ENCODE peak calls at places on chromosomes 1 and 21, in seven cellular contexts. V is H1, S is H9, U is neuronal stem cell, C is mesenchymal stem cell, O is mesendoderm, Q is trophoblast cell. L is an unnamed sample.

GRCh38 chr1:199353906-199354305 is 673.6 kb upstream of the NR5A2 start:
- DNase-seq in Q (no peak), C (no peak), U (no peak), V (no peak), O (no peak), S (no peak), L (no peak)

GRCh38 chr1:23910553-23911246 is 2.5 kb downstream of the CNR2 start:
- DNase-seq in U (no peak), Q (no peak), O (no peak), C (no peak), V (no peak), S (no peak), L (no peak)

GRCh38 chr1:180800945-180801344 is 111.8 kb upstream of the KIAA1614 start:
- DNase-seq in Q (no peak), U (no peak), S (no peak), V (no peak), C (no peak), O (no peak), L (no peak)

GRCh38 chr1:199725002-199725401 is 302.5 kb upstream of the NR5A2 start:
- DNase-seq in O (no peak), Q (no peak), V (no peak), U (no peak), S (no peak), C (no peak), L (no peak)

GRCh38 chr1:54978528-54979326 is 1.7 kb upstream of the TMEM61 start:
- DNase-seq in U (no peak), V (no peak), Q (no peak), C (no peak), O (no peak), S (no peak), L (no peak)

GRCh38 chr1:7552402-7552801 is 218.7 kb upstream of the VAMP3 start:
- DNase-seq in Q (no peak), V (no peak), C (peak), U (no peak), S (no peak), O (no peak), L (peak)

GRCh38 chr1:174969977-174970376 is 29.8 kb upstream of the CACYBP start:
- DNase-seq in C (no peak), V (no peak), U (no peak), O (no peak), S (no peak), Q (no peak), L (no peak)

GRCh38 chr1:52672946-52673345 is 25.2 kb downstream of the COA7 start:
- DNase-seq in Q (no peak), C (no peak), V (no peak), U (no peak), S (no peak), O (no peak), L (no peak)

GRCh38 chr1:214318356-214318755 is 37.4 kb downstream of the SMYD2 start:
- DNase-seq in Q (no peak), O (no peak), S (no peak), U (no peak), C (peak), V (peak), L (no peak)

GRCh38 chr1:17948594-17948993 is 159.0 kb upstream of the IGSF21 start:
- DNase-seq in O (no peak), V (no peak), C (no peak), U (peak), Q (no peak), S (no peak), L (no peak)

GRCh38 chr1:16021681-16022080 is at the start of gene CLCNKA:
- DNase-seq in V (no peak), O (no peak), U (no peak), C (no peak), S (no peak), Q (no peak), L (no peak)

GRCh38 chr1:150562384-150563339 is 13.5 kb downstream of the ADAMTSL4 start:
- DNase-seq in O (no peak), U (no peak), C (peak), V (no peak), S (peak), Q (peak), L (no peak)

GRCh38 chr1:209012443-209013196 is 570.9 kb upstream of the CAMK1G start:
- DNase-seq in S (no peak), C (no peak), Q (no peak), O (no peak), V (no peak), U (no peak), L (no peak)

GRCh38 chr1:226877669-226878068 is 7.3 kb downstream of the PSEN2 start:
- DNase-seq in U (no peak), S (no peak), Q (no peak), V (no peak), O (no peak), C (no peak), L (no peak)

GRCh38 chr1:22452401-22452963 is 831 bp downstream of the ZBTB40 start:
- DNase-seq in O (no peak), C (no peak), Q (peak), V (no peak), S (no peak), U (no peak), L (peak)

GRCh38 chr1:162627662-162628296 is 4.5 kb upstream of the DDR2 start:
- DNase-seq in O (peak), S (no peak), V (no peak), C (no peak), Q (peak), U (no peak), L (peak)

GRCh38 chr21:35509004-35509704 is 460.1 kb upstream of the RUNX1 start:
- DNase-seq in C (peak), S (no peak), O (no peak), V (no peak), Q (no peak), U (no peak), L (no peak)

GRCh38 chr1:235327559-235328270 is at the start of gene ARID4B:
- DNase-seq in U (no peak), V (peak), C (peak), Q (no peak), S (no peak), O (no peak), L (no peak)

GRCh38 chr21:43211085-43212071 is 42.6 kb downstream of the CRYAA start:
- DNase-seq in V (no peak), C (no peak), S (peak), O (peak), U (no peak), Q (no peak), L (no peak)

GRCh38 chr1:215992620-215993019 is 425.5 kb downstream of the KCTD3 start:
- DNase-seq in U (peak), V (no peak), C (peak), O (peak), S (no peak), Q (peak), L (peak)

GRCh38 chr1:83692524-83693336 is 306.2 kb downstream of the TTLL7 start:
- DNase-seq in S (peak), Q (peak), U (peak), O (peak), V (peak), C (peak), L (peak)

GRCh38 chr1:159040206-159040605 is 30.5 kb downstream of the IFI16 start:
- DNase-seq in Q (peak), C (peak), U (no peak), V (no peak), S (no peak), O (no peak), L (peak)

GRCh38 chr1:161113915-161114314 is 3.9 kb downstream of the PFDN2 start:
- DNase-seq in S (no peak), C (no peak), Q (no peak), U (no peak), V (no peak), O (no peak), L (no peak)

GRCh38 chr1:115052454-115053083 is 22.9 kb downstream of the TSHB start:
- DNase-seq in O (peak), C (peak), Q (peak), U (peak), S (peak), V (peak), L (peak)

GRCh38 chr1:152107289-152107983 is 7.8 kb downstream of the TCHH start:
- DNase-seq in V (peak), Q (no peak), U (no peak), C (no peak), S (peak), O (peak), L (no peak)

GRCh38 chr1:14189381-14189780 is 409.1 kb upstream of the KAZN start:
- DNase-seq in Q (peak), C (no peak), S (no peak), O (no peak), U (no peak), V (no peak), L (no peak)

GRCh38 chr1:1067284-1068076 is 6.6 kb downstream of the RNF223 start:
- DNase-seq in U (no peak), O (no peak), C (no peak), V (no peak), S (no peak), Q (peak), L (no peak)

GRCh38 chr21:46626536-46627302 is 8.8 kb upstream of the PRMT2 start:
- DNase-seq in C (no peak), S (no peak), Q (peak), V (no peak), O (no peak), U (no peak), L (no peak)

GRCh38 chr1:55214214-55214902 is 806 bp downstream of the USP24 start:
- DNase-seq in O (peak), S (peak), Q (no peak), U (peak), C (peak), V (peak), L (no peak)

GRCh38 chr1:193115629-193116227 is 6.1 kb upstream of the CDC73 start:
- DNase-seq in V (no peak), Q (peak), U (no peak), C (peak), S (no peak), O (peak), L (peak)

GRCh38 chr1:55143686-55144085 is 71.5 kb downstream of the USP24 start:
- DNase-seq in Q (peak), O (peak), S (peak), C (no peak), V (no peak), U (no peak), L (no peak)

GRCh38 chr1:195663549-195664280 is 944.5 kb downstream of the KCNT2 start:
- DNase-seq in O (peak), S (no peak), Q (peak), V (no peak), U (no peak), C (peak), L (peak)

GRCh38 chr1:6638226-6638625 is 13.6 kb downstream of the THAP3 start:
- DNase-seq in O (no peak), V (no peak), S (no peak), U (no peak), Q (no peak), C (no peak), L (peak)

GRCh38 chr1:24745711-24746582 is 700 bp downstream of the CLIC4 start:
- DNase-seq in V (no peak), U (no peak), S (no peak), Q (peak), C (peak), O (peak), L (peak)

GRCh38 chr1:201877877-201878339 is 10.8 kb upstream of the SHISA4 start:
- DNase-seq in O (peak), U (peak), Q (peak), C (peak), V (peak), S (no peak), L (peak)

GRCh38 chr1:110502402-110502801 is 16.6 kb downstream of the KCNA10 start:
- DNase-seq in O (no peak), Q (peak), C (no peak), U (no peak), S (no peak), V (no peak), L (no peak)
- H2BK120ac ChIP-seq in O (no peak), Q (no peak), C (no peak), U (no peak), S (no peak), V (no peak), L (no peak)

GRCh38 chr1:213264534-213264933 is 213.5 kb downstream of the RPS6KC1 start:
- DNase-seq in U (no peak), C (no peak), O (no peak), S (no peak), V (no peak), Q (no peak), L (no peak)

GRCh38 chr1:213256438-213257087 is 205.5 kb downstream of the RPS6KC1 start:
- DNase-seq in V (no peak), U (no peak), C (no peak), Q (no peak), S (no peak), O (no peak), L (no peak)

DNA sequence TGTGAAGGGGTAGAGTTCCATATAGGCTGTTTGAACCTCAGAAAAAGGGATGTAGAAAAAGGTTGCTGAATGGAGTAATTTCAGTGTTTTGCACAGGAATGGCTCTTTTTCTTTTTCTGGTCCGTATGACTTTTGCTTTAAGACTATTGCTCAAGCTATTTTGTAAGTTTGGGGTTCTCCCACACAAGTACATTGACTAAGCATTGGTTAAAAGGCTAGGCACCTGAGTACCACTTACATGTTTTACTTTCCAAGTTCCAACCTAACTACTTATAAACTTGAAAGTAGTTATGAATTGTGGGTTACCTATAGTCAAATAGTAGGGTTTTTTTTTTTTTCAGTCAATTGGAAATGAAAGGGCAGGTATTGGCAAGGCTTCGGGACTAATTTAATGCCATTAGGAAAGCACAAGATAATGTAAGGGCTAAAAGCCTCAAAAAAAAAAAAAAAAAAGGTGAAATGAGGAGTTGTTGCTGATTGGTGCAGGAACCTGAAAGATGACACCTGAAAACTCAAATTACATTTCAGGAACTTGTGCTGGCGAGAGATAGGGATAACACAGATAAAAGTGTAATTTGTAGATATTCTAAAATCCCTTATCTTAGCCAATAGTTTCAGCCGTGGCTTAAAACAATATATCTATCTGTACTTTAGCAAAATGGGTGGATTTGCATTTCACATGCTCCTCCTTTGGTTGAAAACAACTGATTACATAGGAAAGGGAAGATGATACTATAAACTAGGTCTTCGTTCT is 209.5 kb downstream of the RPS6KC1 start:
- DNase-seq in Q (no peak), U (no peak), V (no peak), C (no peak), S (no peak), O (peak), L (no peak)
- H2BK120ac ChIP-seq in Q (no peak), U (no peak), V (no peak), C (no peak), S (no peak), O (no peak), L (no peak)

GRCh38 chr1:228318823-228319241 is 87.8 kb downstream of the TRIM11 start:
- DNase-seq in S (no peak), Q (no peak), C (no peak), V (no peak), U (no peak), O (no peak), L (no peak)

GRCh38 chr1:228317411-228317828 is 89.2 kb downstream of the TRIM11 start:
- DNase-seq in O (no peak), U (no peak), V (no peak), S (no peak), C (no peak), Q (no peak), L (no peak)

GRCh38 chr1:228316589-228317387 is 89.8 kb downstream of the TRIM11 start:
- DNase-seq in S (peak), C (no peak), O (no peak), U (no peak), Q (peak), V (no peak), L (no peak)

GRCh38 chr1:228319352-228320088 is 87.1 kb downstream of the TRIM11 start:
- DNase-seq in V (no peak), O (no peak), Q (no peak), S (no peak), C (no peak), U (no peak), L (no peak)

GRCh38 chr1:228317891-228318810 is 88.5 kb downstream of the TRIM11 start:
- DNase-seq in U (no peak), O (no peak), V (no peak), Q (no peak), C (no peak), S (no peak), L (no peak)
- H2BK120ac ChIP-seq in U (no peak), O (no peak), V (no peak), Q (no peak), C (no peak), S (no peak), L (no peak)

DNA sequence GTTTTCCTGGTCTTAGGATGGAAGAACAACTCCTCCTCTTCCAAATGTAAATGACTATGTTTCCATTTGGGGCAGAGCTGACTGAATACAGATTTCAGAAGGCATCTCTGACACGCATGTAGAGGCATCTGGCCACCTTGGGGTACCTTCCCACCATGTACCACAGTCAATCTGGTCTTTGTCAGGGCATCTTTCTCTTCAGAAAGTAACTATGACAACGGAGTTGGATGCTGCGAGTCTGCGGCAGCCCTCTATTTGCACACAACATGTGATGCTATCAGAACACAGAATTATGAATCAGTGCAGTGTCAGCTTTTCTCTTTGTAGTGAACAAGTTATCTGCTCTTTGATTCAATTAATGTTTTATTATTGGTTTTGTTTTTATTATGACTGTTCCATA is 94.7 kb downstream of the TSEN15 start:
- DNase-seq in O (no peak), Q (no peak), V (no peak), C (no peak), S (no peak), U (no peak), L (no peak)
- H2BK120ac ChIP-seq in O (no peak), Q (no peak), V (no peak), C (no peak), S (no peak), U (no peak), L (no peak)

GRCh38 chr1:232937741-232938375 is 12.6 kb upstream of the NTPCR start:
- DNase-seq in C (no peak), S (no peak), V (no peak), O (no peak), Q (peak), U (no peak), L (no peak)

GRCh38 chr1:232927722-232928505 is 22.5 kb upstream of the NTPCR start:
- DNase-seq in V (no peak), O (no peak), Q (no peak), S (no peak), U (no peak), C (no peak), L (no peak)

GRCh38 chr1:232938926-232939325 is 11.5 kb upstream of the NTPCR start:
- DNase-seq in V (no peak), U (no peak), C (no peak), O (no peak), S (no peak), Q (peak), L (no peak)

GRCh38 chr1:232933026-232933425 is 17.4 kb upstream of the NTPCR start:
- DNase-seq in U (no peak), V (no peak), C (no peak), O (no peak), S (no peak), Q (no peak), L (no peak)
- H2BK120ac ChIP-seq in U (no peak), V (no peak), C (no peak), O (no peak), S (no peak), Q (no peak), L (no peak)

DNA sequence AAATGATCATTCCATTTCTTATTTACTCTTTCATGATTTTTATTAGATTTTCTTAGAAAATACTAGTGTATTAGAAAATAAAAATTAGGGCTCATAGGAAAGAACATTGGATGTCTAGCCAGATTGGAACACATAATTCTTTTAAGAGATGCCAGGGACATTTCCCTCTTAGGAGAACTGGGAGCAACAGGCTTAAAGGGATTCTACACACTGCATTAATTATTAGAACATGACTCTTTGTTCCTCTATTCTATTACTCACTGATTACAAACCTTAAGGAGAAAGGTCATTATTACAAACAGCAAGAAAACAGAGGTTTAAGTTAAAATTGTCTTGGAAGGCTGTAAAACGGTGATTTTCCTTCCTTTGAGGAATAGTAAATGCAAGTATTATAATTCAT is 32.9 kb upstream of the VAV3 start:
- DNase-seq in S (no peak), O (no peak), U (no peak), Q (no peak), C (no peak), V (no peak), L (no peak)
- H2BK120ac ChIP-seq in S (no peak), O (no peak), U (no peak), Q (no peak), C (no peak), V (no peak), L (no peak)

GRCh38 chr21:32426592-32427051 is 14.1 kb downstream of the EVA1C start:
- DNase-seq in V (no peak), O (no peak), C (no peak), U (no peak), Q (peak), S (no peak), L (peak)

GRCh38 chr21:32426066-32426465 is 13.6 kb downstream of the EVA1C start:
- DNase-seq in U (no peak), Q (no peak), C (no peak), S (no peak), O (no peak), V (no peak), L (no peak)

GRCh38 chr21:32423846-32424535 is 11.5 kb downstream of the EVA1C start:
- DNase-seq in U (no peak), O (no peak), S (no peak), V (no peak), Q (peak), C (no peak), L (no peak)

GRCh38 chr21:32424674-32425073 is 12.2 kb downstream of the EVA1C start:
- DNase-seq in S (no peak), V (no peak), O (no peak), U (no peak), C (no peak), Q (no peak), L (no peak)

GRCh38 chr21:32425628-32426027 is 13.1 kb downstream of the EVA1C start:
- DNase-seq in C (no peak), U (no peak), Q (no peak), V (no peak), O (no peak), S (no peak), L (no peak)
- H2BK120ac ChIP-seq in C (no peak), U (no peak), Q (no peak), V (no peak), O (no peak), S (no peak), L (peak)

L was measured in IMR-90.